ENCODE peak calls at places on chromosomes 11 and 22, in nine cellular contexts. S is T-helper 22 cell; X is skeletal muscle cell; Y is cardiac muscle cell; T is astrocyte of the cerebellum; C is CD4-positive, alpha-beta T cell; V is H54; J is GM10248; L is H9. M is an unnamed sample.

GRCh38 chr11:13955971-13956421 is 6.5 kb upstream of the SPON1 start:
- DNase-seq in S (peak; percentile 19), X (no peak), Y (peak; percentile 84), T (peak; percentile 63), C (peak; percentile 55), V (peak; percentile 31), J (peak; percentile 33), L (peak; percentile 71), M (peak; percentile 32)

GRCh38 chr11:120694706-120695105 is 183.2 kb downstream of the GRIK4 start:
- DNase-seq in S (no peak), X (no peak), Y (no peak), T (no peak), C (no peak), V (no peak), J (no peak), L (no peak), M (no peak)

GRCh38 chr11:60711316-60711715 is 11.9 kb downstream of the MS4A8 start:
- DNase-seq in S (no peak), X (no peak), Y (no peak), T (no peak), C (no peak), V (no peak), J (no peak), L (no peak), M (no peak)

GRCh38 chr11:23012930-23013329 is 152.7 kb upstream of the CCDC179 start:
- DNase-seq in S (no peak), X (no peak), Y (no peak), T (no peak), C (no peak), V (no peak), J (no peak), L (no peak), M (no peak)

GRCh38 chr11:76123243-76123642 is 83.1 kb downstream of the WNT11 start:
- DNase-seq in S (no peak), X (no peak), Y (no peak), T (no peak), C (no peak), V (no peak), J (no peak), L (no peak), M (no peak)

GRCh38 chr11:23112987-23113886 is 253.0 kb upstream of the CCDC179 start:
- DNase-seq in S (no peak), X (peak; percentile 2), Y (peak; percentile 57), T (peak; percentile 42), C (no peak), V (no peak), J (peak; percentile 43), L (peak; percentile 48), M (peak; percentile 68)

GRCh38 chr11:2794947-2795346 is 90.6 kb downstream of the CDKN1C start:
- DNase-seq in S (no peak), X (no peak), Y (no peak), T (no peak), C (peak; percentile 3), V (no peak), J (no peak), L (no peak), M (no peak)

GRCh38 chr11:75265851-75266531 is 25.4 kb downstream of the TPBGL start:
- DNase-seq in S (no peak), X (no peak), Y (peak; percentile 50), T (no peak), C (no peak), V (no peak), J (no peak), L (no peak), M (no peak)

GRCh38 chr11:57380975-57381374 is at the start of gene PRG3:
- DNase-seq in S (no peak), X (no peak), Y (no peak), T (no peak), C (no peak), V (no peak), J (no peak), L (no peak), M (no peak)

GRCh38 chr11:73249304-73249703 is 22.8 kb upstream of the P2RY6 start:
- DNase-seq in S (no peak), X (no peak), Y (no peak), T (peak; percentile 51), C (no peak), V (no peak), J (no peak), L (peak; percentile 8), M (no peak)

GRCh38 chr22:19554834-19555404 is 30.7 kb upstream of the CLDN5 start:
- DNase-seq in S (no peak), X (no peak), Y (peak; percentile 25), T (no peak), C (no peak), V (peak; percentile 31), J (no peak), L (peak; percentile 87), M (no peak)

GRCh38 chr11:43327987-43328386 is 16.2 kb downstream of the API5 start:
- DNase-seq in S (no peak), X (peak; percentile 88), Y (peak; percentile 89), T (peak; percentile 77), C (no peak), V (peak; percentile 44), J (no peak), L (no peak), M (peak; percentile 34)

GRCh38 chr11:128399186-128399585 is 188.2 kb downstream of the ETS1 start:
- DNase-seq in S (no peak), X (peak; percentile 68), Y (no peak), T (no peak), C (no peak), V (no peak), J (no peak), L (no peak), M (no peak)

GRCh38 chr11:121706884-121707283 is 254.1 kb upstream of the SORL1-AS1 start:
- DNase-seq in S (no peak), X (no peak), Y (no peak), T (no peak), C (no peak), V (no peak), J (no peak), L (no peak), M (no peak)

GRCh38 chr11:119728226-119728626 is 774 bp downstream of the NECTIN1 start:
- DNase-seq in S (no peak), X (no peak), Y (no peak), T (no peak), C (no peak), V (peak; percentile 44), J (peak; percentile 44), L (no peak), M (no peak)

GRCh38 chr22:40567106-40567505 is 69.4 kb downstream of the MRTFA start:
- DNase-seq in S (no peak), X (no peak), Y (no peak), T (peak; percentile 33), C (no peak), V (no peak), J (no peak), L (no peak), M (no peak)

GRCh38 chr11:2739531-2740274 is 39.9 kb upstream of the KCNQ1OT1 start:
- DNase-seq in S (no peak), X (no peak), Y (no peak), T (no peak), C (no peak), V (no peak), J (no peak), L (no peak), M (no peak)

GRCh38 chr11:2411446-2412305 is 11.1 kb downstream of the TSSC4 start:
- DNase-seq in S (no peak), X (no peak), Y (no peak), T (no peak), C (no peak), V (no peak), J (no peak), L (no peak), M (no peak)

GRCh38 chr11:60918251-60918940 is 4.4 kb downstream of the TMEM109 start:
- DNase-seq in S (no peak), X (no peak), Y (no peak), T (no peak), C (no peak), V (no peak), J (no peak), L (no peak), M (no peak)

GRCh38 chr22:49400136-49400865 is 427.4 kb downstream of the BRD1 start:
- DNase-seq in S (no peak), X (no peak), Y (no peak), T (peak; percentile 8), C (no peak), V (no peak), J (no peak), L (peak; percentile 18), M (no peak)

GRCh38 chr11:64629796-64630562 is 39.0 kb downstream of the SLC22A12 start:
- DNase-seq in S (no peak), X (no peak), Y (no peak), T (no peak), C (no peak), V (no peak), J (no peak), L (peak; percentile 96), M (no peak)

M was measured in COLO829.